ENCODE peak calls at places on chromosomes 6 and 20, in five cellular contexts. I is neural progenitor cell, H is endothelial cell, M is AG09309, K is AG04449. V is an unnamed sample.

GRCh38 chr6:79152269-79152737 is 74.2 kb upstream of the PHIP start:
- DNase-seq in I (peak), H (no peak), M (no peak), K (no peak), V (no peak)

GRCh38 chr6:3759656-3760245 is 8.2 kb upstream of the PXDC1 start:
- DNase-seq in I (no peak), H (no peak), M (peak), K (peak), V (no peak)

GRCh38 chr20:53077373-53078205 is 105.4 kb downstream of the TSHZ2 start:
- DNase-seq in I (no peak), H (no peak), M (no peak), K (no peak), V (peak)

GRCh38 chr20:50690979-50691584 is at the start of gene RIPOR3:
- DNase-seq in I (peak), H (peak), M (no peak), K (no peak), V (no peak)

GRCh38 chr6:83767033-83767432 is 58.1 kb upstream of the SNAP91 start:
- DNase-seq in I (no peak), H (no peak), M (no peak), K (no peak), V (no peak)

GRCh38 chr6:132995009-132995408 is 180.6 kb downstream of the RPS12 start:
- DNase-seq in I (no peak), H (no peak), M (no peak), K (no peak), V (no peak)

GRCh38 chr20:42024653-42025052 is 406.5 kb upstream of the CHD6 start:
- DNase-seq in I (peak), H (no peak), M (no peak), K (no peak), V (no peak)

GRCh38 chr20:62922451-62922921 is 3.8 kb downstream of the DIDO1 start:
- DNase-seq in I (no peak), H (no peak), M (no peak), K (no peak), V (no peak)

GRCh38 chr20:37596890-37597539 is 69.3 kb upstream of the BLCAP start:
- DNase-seq in I (no peak), H (no peak), M (no peak), K (no peak), V (no peak)

GRCh38 chr6:103874575-103874974 is 985.1 kb downstream of the HACE1 start:
- DNase-seq in I (no peak), H (no peak), M (no peak), K (no peak), V (no peak)

GRCh38 chr6:168192901-168193815 is 114.1 kb upstream of the FRMD1 start:
- DNase-seq in I (no peak), H (no peak), M (no peak), K (no peak), V (no peak)

GRCh38 chr6:165206798-165207197 is 102.6 kb downstream of the C6orf118 start:
- DNase-seq in I (no peak), H (no peak), M (no peak), K (no peak), V (no peak)

GRCh38 chr6:48610846-48611245 is 499.8 kb upstream of the PTCHD4 start:
- DNase-seq in I (no peak), H (no peak), M (no peak), K (no peak), V (peak)

GRCh38 chr20:11935754-11936551 is 18.3 kb downstream of the BTBD3 start:
- DNase-seq in I (no peak), H (no peak), M (no peak), K (no peak), V (no peak)

GRCh38 chr20:2800590-2801458 is at the start of gene CPXM1:
- DNase-seq in I (peak), H (peak), M (no peak), K (no peak), V (no peak)

GRCh38 chr6:111769365-111770127 is 103.7 kb downstream of the FYN start:
- DNase-seq in I (no peak), H (no peak), M (no peak), K (no peak), V (no peak)

GRCh38 chr6:40537446-40537845 is 49.7 kb downstream of the LRFN2 start:
- DNase-seq in I (no peak), H (no peak), M (no peak), K (no peak), V (no peak)

GRCh38 chr20:40502431-40502992 is 186.5 kb downstream of the MAFB start:
- DNase-seq in I (peak), H (no peak), M (no peak), K (no peak), V (no peak)

GRCh38 chr20:40508821-40509220 is 180.2 kb downstream of the MAFB start:
- DNase-seq in I (no peak), H (no peak), M (no peak), K (no peak), V (no peak)

GRCh38 chr20:40511478-40511877 is 177.6 kb downstream of the MAFB start:
- DNase-seq in I (no peak), H (no peak), M (peak), K (no peak), V (peak)

GRCh38 chr20:40510622-40511021 is 178.4 kb downstream of the MAFB start:
- DNase-seq in I (no peak), H (no peak), M (no peak), K (no peak), V (no peak)

GRCh38 chr20:40506567-40506966 is 182.5 kb downstream of the MAFB start:
- DNase-seq in I (no peak), H (no peak), M (peak), K (peak), V (peak)
- TF ChIP-seq CTCF in I (no peak), H (no peak), M (no peak), K (no peak), V (no peak)

DNA sequence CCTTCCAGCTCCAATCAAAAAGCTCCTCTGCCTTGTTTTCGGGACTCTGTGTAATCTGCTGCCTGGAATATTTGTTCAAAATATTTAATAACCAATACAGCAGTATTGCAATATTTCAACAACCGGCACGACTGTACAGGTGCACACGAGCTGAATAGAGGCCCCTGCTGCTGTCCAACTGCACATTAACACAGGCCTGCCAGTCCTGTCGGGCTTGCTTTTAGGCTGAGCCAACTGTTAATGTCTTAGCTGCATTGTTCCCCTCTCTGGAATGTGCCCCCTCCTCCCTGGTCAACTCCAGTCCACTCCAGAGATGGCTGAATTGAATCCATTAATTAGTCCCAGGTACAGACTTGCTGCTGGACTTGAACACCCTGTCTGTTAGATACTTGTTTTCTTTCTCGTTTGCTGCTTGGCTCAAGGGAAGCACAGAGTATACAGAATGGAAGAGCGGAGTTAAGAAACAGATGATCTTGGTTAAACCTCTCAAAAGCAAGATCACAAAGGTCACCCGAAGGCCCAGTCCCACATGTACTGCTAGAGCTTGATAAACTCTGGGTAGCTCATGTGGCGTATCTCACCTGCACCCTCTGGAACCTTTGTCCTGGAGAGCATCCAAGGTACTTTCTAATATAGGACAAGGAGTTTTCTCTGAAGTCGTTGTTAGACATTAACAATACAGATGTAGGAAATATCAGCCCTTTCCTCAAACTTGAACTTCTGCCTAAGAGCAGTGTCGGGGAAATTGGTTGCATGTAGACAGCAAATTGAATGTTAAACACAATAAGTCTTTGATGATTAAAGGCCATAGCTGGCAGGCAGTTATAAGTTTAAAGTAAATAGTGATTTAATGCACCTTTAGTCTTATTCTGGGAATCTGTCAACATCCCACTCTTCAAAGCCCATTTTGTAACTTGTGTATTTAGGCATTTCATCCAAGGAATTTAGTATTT is 31.9 kb downstream of the SHLD1 start:
- DNase-seq in I (peak), H (no peak), M (no peak), K (no peak), V (no peak)
- TF ChIP-seq CTCF in I (no peak), H (no peak), M (no peak), K (no peak), V (no peak)

GRCh38 chr6:112983741-112984221 is 636.7 kb downstream of the RFPL4B start:
- DNase-seq in I (no peak), H (no peak), M (no peak), K (no peak), V (peak)

GRCh38 chr6:112984899-112985298 is 637.8 kb downstream of the RFPL4B start:
- DNase-seq in I (no peak), H (no peak), M (no peak), K (no peak), V (no peak)

GRCh38 chr6:112988748-112989147 is 641.6 kb downstream of the RFPL4B start:
- DNase-seq in I (no peak), H (no peak), M (no peak), K (no peak), V (no peak)

GRCh38 chr6:112990971-112991370 is 643.8 kb downstream of the RFPL4B start:
- DNase-seq in I (no peak), H (no peak), M (no peak), K (no peak), V (no peak)

GRCh38 chr6:112986270-112986669 is 639.1 kb downstream of the RFPL4B start:
- DNase-seq in I (no peak), H (no peak), M (no peak), K (no peak), V (no peak)
- TF ChIP-seq CTCF in I (no peak), H (no peak), M (no peak), K (no peak), V (no peak)

DNA sequence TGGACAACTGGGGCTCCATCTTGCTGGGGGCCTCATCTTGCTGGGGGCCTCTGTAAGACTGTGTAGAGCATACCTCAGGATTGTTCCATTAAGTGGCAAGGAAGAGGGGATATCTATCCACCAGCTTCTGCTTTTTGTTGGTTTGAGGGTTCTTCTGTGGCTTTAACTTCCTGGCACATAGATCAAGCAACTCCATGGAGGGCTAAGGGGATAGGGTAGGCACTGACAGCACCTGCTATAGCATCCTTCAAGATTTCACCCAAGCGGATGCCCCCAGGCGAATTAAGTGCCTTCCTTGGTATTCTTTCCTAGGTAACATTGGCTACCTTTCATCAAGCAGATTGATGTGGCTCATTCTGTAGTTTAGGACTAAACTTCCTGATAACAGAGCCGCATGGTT is 3.8 kb upstream of the LRRN4 start:
- DNase-seq in I (no peak), H (no peak), M (no peak), K (no peak), V (no peak)
- TF ChIP-seq CTCF in I (no peak), H (no peak), M (no peak), K (no peak), V (no peak)

DNA sequence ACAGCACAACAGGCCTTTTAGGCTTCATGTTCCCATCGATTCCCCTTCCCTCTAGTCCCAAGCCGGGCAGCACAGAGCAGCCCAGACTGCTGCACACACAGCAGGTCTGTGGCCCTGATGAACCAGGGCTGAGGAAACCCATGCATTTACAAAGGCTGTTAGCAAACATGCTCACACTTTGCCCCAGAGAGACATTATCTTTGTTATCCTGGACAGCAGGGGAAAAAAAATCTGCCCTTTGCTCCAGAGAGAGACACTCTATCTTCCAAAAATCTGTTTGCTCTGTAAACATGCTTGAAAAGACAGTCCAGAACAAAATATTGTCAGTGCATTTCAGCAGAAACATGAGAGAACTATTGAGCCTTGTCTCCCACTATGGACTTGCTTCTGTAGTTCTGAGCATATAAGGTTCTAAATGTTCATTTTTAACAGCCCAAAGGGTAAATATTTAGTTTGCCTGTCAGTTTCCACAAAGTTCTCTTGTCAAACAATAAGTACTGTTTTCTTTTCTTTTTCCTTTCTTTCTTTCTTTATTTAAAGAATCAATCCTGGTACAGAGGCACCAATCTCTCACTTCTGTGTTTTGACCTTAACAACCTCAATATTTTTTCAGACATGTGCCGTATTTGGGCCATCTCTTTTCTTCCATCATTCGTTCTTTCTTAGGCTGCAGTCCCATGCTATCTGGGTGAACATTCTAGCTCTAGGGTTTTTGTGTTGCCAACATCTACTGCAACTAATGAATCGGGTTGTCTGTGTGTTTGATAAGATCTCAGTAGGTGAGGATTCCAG is 468.0 kb downstream of the EPM2A start:
- DNase-seq in I (no peak), H (no peak), M (no peak), K (no peak), V (no peak)
- TF ChIP-seq CTCF in I (no peak), H (no peak), M (no peak), K (no peak), V (no peak)

GRCh38 chr6:107180114-107180513 is 64.8 kb upstream of the BEND3 start:
- DNase-seq in I (no peak), H (no peak), M (no peak), K (no peak), V (no peak)

GRCh38 chr6:107187630-107188029 is 72.3 kb upstream of the BEND3 start:
- DNase-seq in I (no peak), H (no peak), M (no peak), K (no peak), V (no peak)

GRCh38 chr6:107186047-107186446 is 70.7 kb upstream of the BEND3 start:
- DNase-seq in I (no peak), H (no peak), M (no peak), K (no peak), V (no peak)

DNA sequence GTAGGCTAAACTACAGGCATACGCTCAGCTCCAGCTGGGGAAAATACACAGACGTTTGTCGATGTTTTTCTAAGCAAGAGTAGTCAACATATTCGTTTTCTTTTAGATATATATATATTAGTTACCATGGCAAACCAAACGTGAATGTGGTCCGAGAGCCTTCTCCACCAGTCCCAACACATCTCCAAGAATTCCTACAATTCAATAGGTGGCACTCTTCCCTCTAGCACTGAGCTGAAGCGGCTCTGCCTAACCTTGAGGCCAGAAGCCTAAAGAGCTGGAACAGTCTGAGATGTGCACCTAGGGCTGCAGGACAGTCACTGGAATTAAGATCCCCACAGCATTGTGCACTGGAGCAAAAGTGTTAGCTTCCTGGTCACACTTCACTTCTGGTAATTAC is 70.3 kb upstream of the BEND3 start:
- DNase-seq in I (peak), H (peak), M (no peak), K (no peak), V (peak)
- TF ChIP-seq CTCF in I (peak), H (no peak), M (peak), K (no peak), V (peak)